ENCODE peak calls at places on chromosomes 6 and 20, in eight cellular contexts. One of them, this sample, is unnamed.
A peak's percentile ranks its signal among the peaks of the same experiment; 100 is the strongest.

GRCh38 chr6:89966250-89966588 is 72.0 kb downstream of the GJA10 start:
- DNase-seq in kidney epithelial cell: no peak
- DNase-seq in KBM-7: no peak
- DNase-seq in memory B cell: no peak
- DNase-seq in GM12891: no peak
- DNase-seq in pancreas: no peak
- DNase-seq in HT1080: no peak
- DNase-seq in tibial artery: no peak
- DNase-seq in this sample: no peak

GRCh38 chr6:90648873-90649272 is 62.0 kb upstream of the MAP3K7 start:
- DNase-seq in tibial artery: no peak
- DNase-seq in pancreas: no peak
- DNase-seq in kidney epithelial cell: no peak
- DNase-seq in HT1080: no peak
- DNase-seq in GM12891: no peak
- DNase-seq in memory B cell: no peak
- DNase-seq in KBM-7: no peak
- DNase-seq in this sample: no peak

GRCh38 chr6:89690944-89691324 is 52.4 kb upstream of the LYRM2 start:
- DNase-seq in tibial artery: no peak
- DNase-seq in pancreas: no peak
- DNase-seq in memory B cell: no peak
- DNase-seq in HT1080: no peak
- DNase-seq in kidney epithelial cell: no peak
- DNase-seq in KBM-7: no peak
- DNase-seq in GM12891: no peak
- DNase-seq in this sample: no peak

GRCh38 chr20:45311589-45312211 is 3.6 kb upstream of the MATN4 start:
- DNase-seq in pancreas: peak; percentile 93
- DNase-seq in kidney epithelial cell: no peak
- DNase-seq in tibial artery: no peak
- DNase-seq in HT1080: no peak
- DNase-seq in memory B cell: peak; percentile 55
- DNase-seq in GM12891: peak; percentile 85
- DNase-seq in KBM-7: peak; percentile 56
- DNase-seq in this sample: peak; percentile 95

GRCh38 chr6:45757443-45758121 is 258.1 kb downstream of the CLIC5 start:
- DNase-seq in HT1080: no peak
- DNase-seq in kidney epithelial cell: no peak
- DNase-seq in KBM-7: no peak
- DNase-seq in tibial artery: no peak
- DNase-seq in GM12891: no peak
- DNase-seq in pancreas: no peak
- DNase-seq in memory B cell: no peak
- DNase-seq in this sample: no peak

GRCh38 chr20:13205402-13205801 is 15.7 kb upstream of the ISM1 start:
- DNase-seq in KBM-7: no peak
- DNase-seq in kidney epithelial cell: no peak
- DNase-seq in memory B cell: no peak
- DNase-seq in HT1080: no peak
- DNase-seq in pancreas: no peak
- DNase-seq in tibial artery: no peak
- DNase-seq in GM12891: no peak
- DNase-seq in this sample: no peak

GRCh38 chr20:17614176-17614811 is 44.4 kb downstream of the DSTN start:
- DNase-seq in tibial artery: peak; percentile 95
- DNase-seq in kidney epithelial cell: no peak
- DNase-seq in HT1080: no peak
- DNase-seq in KBM-7: no peak
- DNase-seq in pancreas: peak; percentile 93
- DNase-seq in GM12891: no peak
- DNase-seq in memory B cell: no peak
- DNase-seq in this sample: peak; percentile 27

GRCh38 chr20:32031007-32031958 is 20.8 kb upstream of the HCK start:
- DNase-seq in HT1080: peak; percentile 78
- DNase-seq in pancreas: peak; percentile 91
- DNase-seq in kidney epithelial cell: peak; percentile 31
- DNase-seq in memory B cell: peak; percentile 60
- DNase-seq in GM12891: peak; percentile 44
- DNase-seq in KBM-7: peak; percentile 76
- DNase-seq in tibial artery: peak; percentile 84
- DNase-seq in this sample: peak; percentile 97

GRCh38 chr20:25317351-25318075 is 69.6 kb downstream of the PYGB start:
- DNase-seq in HT1080: no peak
- DNase-seq in tibial artery: peak; percentile 58
- DNase-seq in kidney epithelial cell: no peak
- DNase-seq in memory B cell: no peak
- DNase-seq in pancreas: no peak
- DNase-seq in GM12891: no peak
- DNase-seq in KBM-7: no peak
- DNase-seq in this sample: no peak

GRCh38 chr6:24477070-24477469 is 12.3 kb downstream of the GPLD1 start:
- DNase-seq in pancreas: no peak
- DNase-seq in KBM-7: no peak
- DNase-seq in tibial artery: no peak
- DNase-seq in GM12891: no peak
- DNase-seq in memory B cell: no peak
- DNase-seq in kidney epithelial cell: no peak
- DNase-seq in HT1080: no peak
- DNase-seq in this sample: no peak

GRCh38 chr20:38075161-38075998 is 41.8 kb downstream of the RPRD1B start:
- DNase-seq in KBM-7: no peak
- DNase-seq in HT1080: no peak
- DNase-seq in tibial artery: no peak
- DNase-seq in memory B cell: no peak
- DNase-seq in kidney epithelial cell: no peak
- DNase-seq in pancreas: no peak
- DNase-seq in GM12891: no peak
- DNase-seq in this sample: no peak

GRCh38 chr20:3238616-3239025 is 369 bp downstream of the SLC4A11 start:
- DNase-seq in KBM-7: peak; percentile 58
- DNase-seq in pancreas: no peak
- DNase-seq in tibial artery: no peak
- DNase-seq in HT1080: no peak
- DNase-seq in GM12891: peak; percentile 84
- DNase-seq in kidney epithelial cell: no peak
- DNase-seq in memory B cell: peak; percentile 34
- DNase-seq in this sample: peak; percentile 64

GRCh38 chr6:44246663-44247337 is at the start of gene HSP90AB1:
- DNase-seq in KBM-7: peak; percentile 99
- DNase-seq in GM12891: peak; percentile 86
- DNase-seq in kidney epithelial cell: peak; percentile 95
- DNase-seq in memory B cell: peak; percentile 97
- DNase-seq in HT1080: peak; percentile 99
- DNase-seq in pancreas: peak; percentile 98
- DNase-seq in tibial artery: peak; percentile 98
- DNase-seq in this sample: peak; percentile 92

GRCh38 chr6:30007132-30007764 is 53.8 kb upstream of the POLR1H start:
- DNase-seq in KBM-7: no peak
- DNase-seq in tibial artery: peak; percentile 68
- DNase-seq in HT1080: no peak
- DNase-seq in pancreas: peak; percentile 88
- DNase-seq in GM12891: peak; percentile 25
- DNase-seq in memory B cell: peak; percentile 5
- DNase-seq in kidney epithelial cell: no peak
- DNase-seq in this sample: no peak

GRCh38 chr20:62445553-62446340 is 18.4 kb upstream of the RBBP8NL start:
- DNase-seq in GM12891: no peak
- DNase-seq in tibial artery: no peak
- DNase-seq in pancreas: no peak
- DNase-seq in HT1080: no peak
- DNase-seq in KBM-7: no peak
- DNase-seq in kidney epithelial cell: no peak
- DNase-seq in memory B cell: no peak
- DNase-seq in this sample: no peak

GRCh38 chr20:53914861-53915458 is 155.4 kb downstream of the BCAS1 start:
- DNase-seq in kidney epithelial cell: no peak
- DNase-seq in HT1080: peak; percentile 46
- DNase-seq in GM12891: no peak
- DNase-seq in memory B cell: no peak
- DNase-seq in KBM-7: peak; percentile 26
- DNase-seq in pancreas: no peak
- DNase-seq in tibial artery: no peak
- DNase-seq in this sample: no peak

GRCh38 chr6:130677312-130677711 is 149.9 kb upstream of the SMLR1 start:
- DNase-seq in tibial artery: no peak
- DNase-seq in HT1080: no peak
- DNase-seq in GM12891: no peak
- DNase-seq in KBM-7: no peak
- DNase-seq in pancreas: no peak
- DNase-seq in memory B cell: no peak
- DNase-seq in kidney epithelial cell: no peak
- DNase-seq in this sample: no peak

GRCh38 chr20:5073154-5074049 is 46.4 kb downstream of the PCNA start:
- DNase-seq in HT1080: peak; percentile 83
- DNase-seq in pancreas: peak; percentile 94
- DNase-seq in memory B cell: no peak
- DNase-seq in kidney epithelial cell: peak; percentile 28
- DNase-seq in KBM-7: peak; percentile 69
- DNase-seq in tibial artery: peak; percentile 97
- DNase-seq in GM12891: no peak
- DNase-seq in this sample: peak; percentile 59

GRCh38 chr20:63742381-63743024 is 2.9 kb downstream of the SLC2A4RG start:
- DNase-seq in memory B cell: no peak
- DNase-seq in pancreas: peak; percentile 81
- DNase-seq in tibial artery: no peak
- DNase-seq in GM12891: no peak
- DNase-seq in KBM-7: no peak
- DNase-seq in kidney epithelial cell: no peak
- DNase-seq in HT1080: no peak
- DNase-seq in this sample: no peak

GRCh38 chr20:45487231-45487635 is 17.7 kb downstream of the WFDC2 start:
- DNase-seq in tibial artery: no peak
- DNase-seq in GM12891: peak; percentile 31
- DNase-seq in pancreas: peak; percentile 58
- DNase-seq in memory B cell: no peak
- DNase-seq in HT1080: no peak
- DNase-seq in KBM-7: peak; percentile 48
- DNase-seq in kidney epithelial cell: no peak
- DNase-seq in this sample: peak; percentile 36

GRCh38 chr6:143535189-143535614 is 23.7 kb upstream of the FUCA2 start:
- DNase-seq in pancreas: no peak
- DNase-seq in memory B cell: no peak
- DNase-seq in kidney epithelial cell: no peak
- DNase-seq in GM12891: no peak
- DNase-seq in KBM-7: no peak
- DNase-seq in HT1080: no peak
- DNase-seq in tibial artery: no peak
- DNase-seq in this sample: no peak

GRCh38 chr6:148760568-148761531 is 14.0 kb downstream of the UST start:
- DNase-seq in tibial artery: peak; percentile 94
- DNase-seq in memory B cell: peak; percentile 79
- DNase-seq in HT1080: peak; percentile 78
- DNase-seq in KBM-7: peak; percentile 81
- DNase-seq in kidney epithelial cell: peak; percentile 44
- DNase-seq in GM12891: no peak
- DNase-seq in pancreas: peak; percentile 54
- DNase-seq in this sample: no peak

GRCh38 chr6:117483645-117484016 is 1.2 kb downstream of the DCBLD1 start:
- DNase-seq in tibial artery: no peak
- DNase-seq in GM12891: no peak
- DNase-seq in KBM-7: no peak
- DNase-seq in memory B cell: no peak
- DNase-seq in HT1080: no peak
- DNase-seq in pancreas: no peak
- DNase-seq in kidney epithelial cell: no peak
- DNase-seq in this sample: peak; percentile 49

GRCh38 chr20:32110173-32110704 is 725 bp downstream of the TM9SF4 start:
- DNase-seq in HT1080: no peak
- DNase-seq in GM12891: no peak
- DNase-seq in kidney epithelial cell: no peak
- DNase-seq in tibial artery: no peak
- DNase-seq in pancreas: no peak
- DNase-seq in KBM-7: no peak
- DNase-seq in memory B cell: no peak
- DNase-seq in this sample: no peak

GRCh38 chr20:61572312-61572711 is 320.3 kb downstream of the CDH4 start:
- DNase-seq in pancreas: no peak
- DNase-seq in GM12891: no peak
- DNase-seq in tibial artery: no peak
- DNase-seq in memory B cell: no peak
- DNase-seq in KBM-7: no peak
- DNase-seq in HT1080: no peak
- DNase-seq in kidney epithelial cell: no peak
- DNase-seq in this sample: no peak

GRCh38 chr6:84547341-84547794 is 217.0 kb downstream of the TBX18 start:
- DNase-seq in tibial artery: no peak
- DNase-seq in HT1080: no peak
- DNase-seq in KBM-7: no peak
- DNase-seq in memory B cell: no peak
- DNase-seq in kidney epithelial cell: no peak
- DNase-seq in GM12891: no peak
- DNase-seq in pancreas: no peak
- DNase-seq in this sample: peak; percentile 42

GRCh38 chr20:51376121-51376520 is 166.4 kb downstream of the NFATC2 start:
- DNase-seq in HT1080: no peak
- DNase-seq in tibial artery: peak; percentile 33
- DNase-seq in GM12891: no peak
- DNase-seq in memory B cell: no peak
- DNase-seq in kidney epithelial cell: no peak
- DNase-seq in pancreas: peak; percentile 7
- DNase-seq in KBM-7: no peak
- DNase-seq in this sample: no peak

This sample was measured in HuH-7.